ENCODE peak calls at places on chromosomes 1 and 21, in five cellular contexts. One of them, this sample, is unnamed. For H3K4me1, the result is how much of the 10 kb centered on the place peaks cover.

GRCh38 chr1:59477286-59477685 is 180.4 kb downstream of the FGGY start:
- DNase-seq in heart right ventricle: no peak
- DNase-seq in left ventricle myocardium inferior: no peak
- DNase-seq in colonic mucosa: no peak
- DNase-seq in psoas muscle: no peak
- DNase-seq in this sample: no peak

GRCh38 chr1:234589854-234590620 is 19.9 kb downstream of the IRF2BP2 start:
- DNase-seq in psoas muscle: no peak
- DNase-seq in left ventricle myocardium inferior: no peak
- DNase-seq in heart right ventricle: peak
- DNase-seq in colonic mucosa: no peak
- DNase-seq in this sample: no peak

GRCh38 chr1:194353121-194353520 is 1166.7 kb upstream of the B3GALT2 start:
- DNase-seq in left ventricle myocardium inferior: no peak
- DNase-seq in colonic mucosa: no peak
- DNase-seq in psoas muscle: no peak
- DNase-seq in heart right ventricle: no peak
- DNase-seq in this sample: no peak

GRCh38 chr1:1895456-1896333 is 4.8 kb upstream of the GNB1 start:
- DNase-seq in left ventricle myocardium inferior: no peak
- DNase-seq in psoas muscle: peak
- DNase-seq in heart right ventricle: no peak
- DNase-seq in colonic mucosa: no peak
- DNase-seq in this sample: peak

GRCh38 chr1:64745181-64745985 is 508 bp downstream of the RAVER2 start:
- DNase-seq in psoas muscle: peak
- DNase-seq in heart right ventricle: peak
- DNase-seq in left ventricle myocardium inferior: peak
- DNase-seq in colonic mucosa: peak
- DNase-seq in this sample: no peak

GRCh38 chr1:77133731-77134358 is 85.4 kb downstream of the PIGK start:
- DNase-seq in psoas muscle: no peak
- DNase-seq in heart right ventricle: no peak
- DNase-seq in left ventricle myocardium inferior: no peak
- DNase-seq in colonic mucosa: no peak
- DNase-seq in this sample: no peak

GRCh38 chr1:233113009-233113712 is 162.8 kb downstream of the NTPCR start:
- DNase-seq in left ventricle myocardium inferior: peak
- DNase-seq in heart right ventricle: peak
- DNase-seq in colonic mucosa: peak
- DNase-seq in psoas muscle: peak
- DNase-seq in this sample: peak

GRCh38 chr21:28148400-28149064 is 844.1 kb downstream of the LTN1 start:
- DNase-seq in colonic mucosa: no peak
- DNase-seq in heart right ventricle: peak
- DNase-seq in left ventricle myocardium inferior: no peak
- DNase-seq in psoas muscle: no peak
- DNase-seq in this sample: no peak

GRCh38 chr1:242428403-242429190 is 95.9 kb downstream of the PLD5 start:
- DNase-seq in heart right ventricle: no peak
- DNase-seq in colonic mucosa: no peak
- DNase-seq in psoas muscle: no peak
- DNase-seq in left ventricle myocardium inferior: no peak
- DNase-seq in this sample: no peak

GRCh38 chr1:205667909-205668643 is 12.2 kb downstream of the SLC45A3 start:
- DNase-seq in psoas muscle: no peak
- DNase-seq in left ventricle myocardium inferior: no peak
- DNase-seq in heart right ventricle: no peak
- DNase-seq in colonic mucosa: peak
- DNase-seq in this sample: no peak

GRCh38 chr1:55257958-55258357 is 42.8 kb upstream of the USP24 start:
- DNase-seq in psoas muscle: no peak
- DNase-seq in heart right ventricle: no peak
- DNase-seq in left ventricle myocardium inferior: no peak
- DNase-seq in colonic mucosa: no peak
- DNase-seq in this sample: no peak

GRCh38 chr1:58933599-58933926 is 149.7 kb upstream of the JUN start:
- DNase-seq in psoas muscle: no peak
- DNase-seq in left ventricle myocardium inferior: no peak
- DNase-seq in colonic mucosa: no peak
- DNase-seq in heart right ventricle: no peak
- DNase-seq in this sample: no peak

GRCh38 chr1:92484472-92485373 is 2.0 kb downstream of the GFI1 start:
- DNase-seq in left ventricle myocardium inferior: no peak
- DNase-seq in psoas muscle: peak
- DNase-seq in colonic mucosa: peak
- DNase-seq in heart right ventricle: no peak
- DNase-seq in this sample: peak

GRCh38 chr1:92484171-92484471 is 2.6 kb downstream of the GFI1 start:
- DNase-seq in heart right ventricle: no peak
- DNase-seq in colonic mucosa: no peak
- DNase-seq in psoas muscle: no peak
- DNase-seq in left ventricle myocardium inferior: no peak
- DNase-seq in this sample: no peak

GRCh38 chr1:92482665-92483441 is 3.9 kb downstream of the GFI1 start:
- DNase-seq in left ventricle myocardium inferior: no peak
- DNase-seq in colonic mucosa: peak
- DNase-seq in psoas muscle: peak
- DNase-seq in heart right ventricle: no peak
- DNase-seq in this sample: peak

GRCh38 chr1:92482404-92482664 is 4.4 kb downstream of the GFI1 start:
- DNase-seq in left ventricle myocardium inferior: no peak
- DNase-seq in colonic mucosa: no peak
- DNase-seq in psoas muscle: no peak
- DNase-seq in heart right ventricle: no peak
- DNase-seq in this sample: no peak

GRCh38 chr1:92483442-92484170 is 3.1 kb downstream of the GFI1 start:
- DNase-seq in psoas muscle: no peak
- DNase-seq in colonic mucosa: peak
- DNase-seq in heart right ventricle: no peak
- DNase-seq in left ventricle myocardium inferior: no peak
- DNase-seq in this sample: peak
- H3K4me1 ChIP-seq in psoas muscle: under half
- H3K4me1 ChIP-seq in colonic mucosa: under half
- H3K4me1 ChIP-seq in heart right ventricle: half or more
- H3K4me1 ChIP-seq in left ventricle myocardium inferior: half or more
- H3K4me1 ChIP-seq in this sample: half or more

GRCh38 chr1:202616355-202616910 is 93.8 kb downstream of the SYT2 start:
- DNase-seq in heart right ventricle: no peak
- DNase-seq in psoas muscle: peak
- DNase-seq in colonic mucosa: no peak
- DNase-seq in left ventricle myocardium inferior: no peak
- DNase-seq in this sample: no peak
- H3K27ac ChIP-seq in heart right ventricle: peak
- H3K27ac ChIP-seq in psoas muscle: peak
- H3K27ac ChIP-seq in colonic mucosa: no peak
- H3K27ac ChIP-seq in left ventricle myocardium inferior: peak
- H3K27ac ChIP-seq in this sample: peak

GRCh38 chr1:96971439-96971838 is 249.9 kb downstream of the PTBP2 start:
- DNase-seq in colonic mucosa: no peak
- DNase-seq in left ventricle myocardium inferior: no peak
- DNase-seq in heart right ventricle: no peak
- DNase-seq in psoas muscle: no peak
- DNase-seq in this sample: no peak

GRCh38 chr1:96966536-96967138 is 245.1 kb downstream of the PTBP2 start:
- DNase-seq in left ventricle myocardium inferior: peak
- DNase-seq in heart right ventricle: peak
- DNase-seq in psoas muscle: peak
- DNase-seq in colonic mucosa: peak
- DNase-seq in this sample: peak

GRCh38 chr1:96969656-96970163 is 248.1 kb downstream of the PTBP2 start:
- DNase-seq in heart right ventricle: no peak
- DNase-seq in colonic mucosa: no peak
- DNase-seq in psoas muscle: no peak
- DNase-seq in left ventricle myocardium inferior: no peak
- DNase-seq in this sample: no peak

GRCh38 chr1:96967311-96967710 is 245.7 kb downstream of the PTBP2 start:
- DNase-seq in psoas muscle: no peak
- DNase-seq in left ventricle myocardium inferior: no peak
- DNase-seq in colonic mucosa: no peak
- DNase-seq in heart right ventricle: no peak
- DNase-seq in this sample: no peak

DNA sequence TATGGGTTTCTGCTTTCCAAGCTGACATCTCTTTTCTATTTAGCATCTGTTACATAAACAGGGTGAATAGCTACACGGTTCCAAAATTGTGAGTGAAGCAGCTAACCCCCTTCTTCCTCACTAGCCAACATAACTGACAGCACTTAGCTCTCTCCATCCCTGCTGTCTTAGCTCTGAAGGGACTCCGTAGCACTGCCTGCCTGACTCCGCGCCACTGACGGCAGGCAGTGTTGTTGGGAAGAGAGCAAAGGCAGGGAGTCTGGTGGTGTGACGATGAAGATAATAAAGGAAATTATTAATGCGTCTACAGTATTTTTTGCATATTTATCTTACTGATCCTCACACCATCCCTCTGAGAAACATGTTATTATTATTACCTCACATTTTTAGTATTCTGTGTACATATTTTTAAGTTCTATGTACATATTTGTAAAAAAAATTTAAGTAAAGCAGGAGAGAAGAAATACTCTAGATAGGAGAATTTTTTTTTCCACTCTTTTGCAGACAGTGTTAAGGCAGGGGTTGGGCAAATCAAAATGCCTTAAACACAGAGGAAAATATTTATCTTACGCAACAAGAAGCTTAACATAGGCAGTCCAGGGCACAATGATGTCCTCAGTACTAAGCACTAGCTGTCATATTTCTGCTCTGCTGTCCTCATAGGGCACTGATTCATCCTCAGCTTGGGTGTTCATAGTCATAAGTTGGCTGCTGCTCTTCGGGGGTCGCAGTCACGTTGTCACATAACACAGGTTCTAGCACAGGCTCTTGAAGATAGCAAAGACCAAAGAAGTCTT is 247.2 kb downstream of the PTBP2 start:
- DNase-seq in heart right ventricle: no peak
- DNase-seq in left ventricle myocardium inferior: no peak
- DNase-seq in colonic mucosa: no peak
- DNase-seq in psoas muscle: no peak
- DNase-seq in this sample: no peak
- H3K4me3 ChIP-seq in heart right ventricle: no peak
- H3K4me3 ChIP-seq in left ventricle myocardium inferior: no peak
- H3K4me3 ChIP-seq in colonic mucosa: no peak
- H3K4me3 ChIP-seq in psoas muscle: no peak
- H3K4me3 ChIP-seq in this sample: no peak

GRCh38 chr1:16168622-16169021 is 12.8 kb upstream of the EPHA2 start:
- DNase-seq in heart right ventricle: no peak
- DNase-seq in colonic mucosa: no peak
- DNase-seq in psoas muscle: no peak
- DNase-seq in left ventricle myocardium inferior: no peak
- DNase-seq in this sample: no peak

GRCh38 chr1:16166117-16166516 is 10.2 kb upstream of the EPHA2 start:
- DNase-seq in left ventricle myocardium inferior: no peak
- DNase-seq in colonic mucosa: no peak
- DNase-seq in psoas muscle: no peak
- DNase-seq in heart right ventricle: no peak
- DNase-seq in this sample: no peak

GRCh38 chr1:16165548-16165947 is 9.7 kb upstream of the EPHA2 start:
- DNase-seq in heart right ventricle: no peak
- DNase-seq in colonic mucosa: no peak
- DNase-seq in psoas muscle: no peak
- DNase-seq in left ventricle myocardium inferior: no peak
- DNase-seq in this sample: no peak

GRCh38 chr1:16164821-16165364 is 9.0 kb upstream of the EPHA2 start:
- DNase-seq in heart right ventricle: peak
- DNase-seq in left ventricle myocardium inferior: no peak
- DNase-seq in psoas muscle: no peak
- DNase-seq in colonic mucosa: no peak
- DNase-seq in this sample: no peak

GRCh38 chr1:16167331-16168143 is 11.7 kb upstream of the EPHA2 start:
- DNase-seq in left ventricle myocardium inferior: no peak
- DNase-seq in psoas muscle: no peak
- DNase-seq in colonic mucosa: peak
- DNase-seq in heart right ventricle: no peak
- DNase-seq in this sample: peak
- H3K4me1 ChIP-seq in left ventricle myocardium inferior: under half
- H3K4me1 ChIP-seq in psoas muscle: under half
- H3K4me1 ChIP-seq in colonic mucosa: under half
- H3K4me1 ChIP-seq in heart right ventricle: under half
- H3K4me1 ChIP-seq in this sample: under half

DNA sequence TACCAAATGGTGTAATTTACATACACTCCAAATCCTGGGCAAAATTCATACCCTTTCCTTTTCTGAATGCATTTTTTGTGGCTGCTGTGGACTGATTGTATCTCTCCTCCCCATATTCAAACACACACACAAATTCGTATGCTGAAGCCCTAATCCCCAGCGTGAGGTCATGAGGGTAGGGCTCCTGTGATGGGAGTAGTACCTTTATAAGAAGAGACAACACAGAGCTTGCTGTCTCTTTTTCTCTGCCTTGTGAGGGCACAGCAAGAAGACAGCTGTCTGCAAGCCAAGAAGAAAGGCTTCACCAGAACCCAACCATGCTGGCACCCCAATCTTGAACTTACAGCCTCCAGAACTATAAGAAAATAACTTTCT is 24.4 kb downstream of the DUSP10 start:
- DNase-seq in psoas muscle: no peak
- DNase-seq in left ventricle myocardium inferior: no peak
- DNase-seq in heart right ventricle: no peak
- DNase-seq in colonic mucosa: no peak
- DNase-seq in this sample: no peak
- H3K27ac ChIP-seq in psoas muscle: peak
- H3K27ac ChIP-seq in left ventricle myocardium inferior: no peak
- H3K27ac ChIP-seq in heart right ventricle: no peak
- H3K27ac ChIP-seq in colonic mucosa: no peak
- H3K27ac ChIP-seq in this sample: no peak